ENCODE peak calls at places on chromosome 19, in four cellular contexts. K, B, L and T are unnamed samples.
A peak's percentile ranks its signal among the peaks of the same experiment; 100 is the strongest.

GRCh38 chr19:5953034-5953589 is 24.8 kb downstream of the RANBP3 start:
- DNase-seq in K (no peak), B (peak; percentile 41), L (no peak), T (no peak)

GRCh38 chr19:55536951-55537740 is at the start of gene SBK2:
- DNase-seq in K (no peak), B (no peak), L (no peak), T (no peak)

GRCh38 chr19:35558400-35559280 is 4.8 kb downstream of the ATP4A start:
- DNase-seq in K (no peak), B (no peak), L (no peak), T (no peak)

GRCh38 chr19:50836543-50837195 is 3.3 kb upstream of the KLK15 start:
- DNase-seq in K (no peak), B (no peak), L (no peak), T (no peak)

GRCh38 chr19:18049390-18049789 is 37.3 kb downstream of the IL12RB1 start:
- DNase-seq in K (peak; percentile 55), B (peak; percentile 18), L (peak; percentile 77), T (peak; percentile 98)

GRCh38 chr19:54684537-54684936 is 21.8 kb downstream of the LILRB4 start:
- DNase-seq in K (peak; percentile 8), B (peak; percentile 33), L (no peak), T (peak; percentile 67)

GRCh38 chr19:8367327-8368001 is 3.5 kb downstream of the ANGPTL4 start:
- DNase-seq in K (peak; percentile 92), B (peak; percentile 95), L (peak; percentile 82), T (peak; percentile 87)

GRCh38 chr19:1438035-1438932 is at the start of gene RPS15:
- DNase-seq in K (peak; percentile 98), B (peak; percentile 93), L (peak; percentile 91), T (peak; percentile 98)

GRCh38 chr19:51688665-51689571 is 4.2 kb upstream of the SPACA6 start:
- DNase-seq in K (peak; percentile 93), B (peak; percentile 98), L (peak; percentile 93), T (peak; percentile 95)

GRCh38 chr19:3852614-3853254 is 16.1 kb downstream of the ZFR2 start:
- DNase-seq in K (peak; percentile 83), B (peak; percentile 78), L (no peak), T (peak; percentile 55)

GRCh38 chr19:7873304-7874079 is 698 bp downstream of the PRR36 start:
- DNase-seq in K (no peak), B (no peak), L (no peak), T (no peak)

GRCh38 chr19:50909240-50910070 is 1.7 kb downstream of the KLK4 start:
- DNase-seq in K (peak; percentile 52), B (peak; percentile 60), L (peak; percentile 10), T (peak; percentile 61)

GRCh38 chr19:19259741-19260140 is 13.4 kb downstream of the TM6SF2 start:
- DNase-seq in K (peak; percentile 79), B (peak; percentile 49), L (no peak), T (peak; percentile 36)

GRCh38 chr19:47610902-47611301 is 2.0 kb downstream of the BICRA start:
- DNase-seq in K (no peak), B (no peak), L (no peak), T (peak; percentile 48)

GRCh38 chr19:45195764-45196163 is 17.2 kb downstream of the BLOC1S3 start:
- DNase-seq in K (no peak), B (no peak), L (no peak), T (peak; percentile 53)

GRCh38 chr19:16244091-16244490 is 46.4 kb downstream of the AP1M1 start:
- DNase-seq in K (peak; percentile 72), B (peak; percentile 84), L (no peak), T (no peak)

GRCh38 chr19:6138066-6138465 is 2.6 kb downstream of the ACSBG2 start:
- DNase-seq in K (no peak), B (peak; percentile 9), L (no peak), T (no peak)

GRCh38 chr19:1935484-1936208 is 5.3 kb upstream of the CSNK1G2 start:
- DNase-seq in K (no peak), B (peak; percentile 51), L (peak; percentile 55), T (peak; percentile 56)

GRCh38 chr19:48290341-48290922 is 20.6 kb downstream of the ZNF114 start:
- DNase-seq in K (peak; percentile 56), B (peak; percentile 40), L (no peak), T (no peak)

GRCh38 chr19:21101511-21102242 is 19.7 kb downstream of the ZNF714 start:
- DNase-seq in K (no peak), B (peak; percentile 57), L (no peak), T (peak; percentile 49)

GRCh38 chr19:10566658-10567410 is 1.0 kb upstream of the KRI1 start:
- DNase-seq in K (no peak), B (no peak), L (no peak), T (no peak)

GRCh38 chr19:49186108-49186507 is 28.5 kb downstream of the TRPM4 start:
- DNase-seq in K (no peak), B (no peak), L (no peak), T (no peak)

GRCh38 chr19:30402790-30403189 is 30.6 kb downstream of the ZNF536 start:
- DNase-seq in K (no peak), B (no peak), L (no peak), T (no peak)

GRCh38 chr19:57813919-57814504 is 701 bp downstream of the ZNF552 start:
- DNase-seq in K (no peak), B (no peak), L (no peak), T (no peak)

GRCh38 chr19:41886761-41887710 is 4.1 kb downstream of the ARHGEF1 start:
- DNase-seq in K (no peak), B (no peak), L (no peak), T (no peak)

GRCh38 chr19:2594319-2594718 is 108.2 kb downstream of the GNG7 start:
- DNase-seq in K (no peak), B (no peak), L (no peak), T (no peak)

GRCh38 chr19:43784251-43784980 is 3.6 kb upstream of the KCNN4 start:
- DNase-seq in K (peak; percentile 90), B (peak; percentile 84), L (no peak), T (no peak)

GRCh38 chr19:9939301-9939913 is 3.1 kb upstream of the OLFM2 start:
- DNase-seq in K (peak; percentile 50), B (peak; percentile 49), L (no peak), T (peak; percentile 49)